ENCODE peak calls at places on chromosomes 3 and 15, in eight cellular contexts. One of them, this sample, is unnamed.

GRCh38 chr3:78665776-78666457 is 1101.9 kb downstream of the ROBO1 start:
- DNase-seq in MCF 10A: no peak
- DNase-seq in BE2C: no peak
- DNase-seq in fibroblast of the aortic adventitia: no peak
- DNase-seq in fibroblast of villous mesenchyme: no peak
- DNase-seq in fibroblast of pulmonary artery: no peak
- DNase-seq in neural progenitor cell: no peak
- DNase-seq in cardiac muscle cell: no peak
- DNase-seq in this sample: no peak

GRCh38 chr3:114104414-114104813 is 47.9 kb downstream of the QTRT2 start:
- DNase-seq in MCF 10A: no peak
- DNase-seq in BE2C: no peak
- DNase-seq in fibroblast of the aortic adventitia: no peak
- DNase-seq in fibroblast of villous mesenchyme: peak; percentile 29
- DNase-seq in fibroblast of pulmonary artery: no peak
- DNase-seq in neural progenitor cell: no peak
- DNase-seq in cardiac muscle cell: no peak
- DNase-seq in this sample: no peak

GRCh38 chr15:68552344-68552743 is 26.4 kb upstream of the CORO2B start:
- DNase-seq in MCF 10A: no peak
- DNase-seq in BE2C: no peak
- DNase-seq in fibroblast of the aortic adventitia: no peak
- DNase-seq in fibroblast of villous mesenchyme: no peak
- DNase-seq in fibroblast of pulmonary artery: no peak
- DNase-seq in neural progenitor cell: no peak
- DNase-seq in cardiac muscle cell: no peak
- DNase-seq in this sample: no peak

GRCh38 chr3:43638594-43639447 is 17.0 kb upstream of the ANO10 start:
- DNase-seq in MCF 10A: peak; percentile 67
- DNase-seq in BE2C: no peak
- DNase-seq in fibroblast of the aortic adventitia: peak; percentile 40
- DNase-seq in fibroblast of villous mesenchyme: no peak
- DNase-seq in fibroblast of pulmonary artery: no peak
- DNase-seq in neural progenitor cell: peak; percentile 6
- DNase-seq in cardiac muscle cell: peak; percentile 1
- DNase-seq in this sample: no peak

GRCh38 chr3:180617049-180617448 is 15.1 kb downstream of the TTC14 start:
- DNase-seq in MCF 10A: no peak
- DNase-seq in BE2C: no peak
- DNase-seq in fibroblast of the aortic adventitia: no peak
- DNase-seq in fibroblast of villous mesenchyme: no peak
- DNase-seq in fibroblast of pulmonary artery: peak; percentile 10
- DNase-seq in neural progenitor cell: no peak
- DNase-seq in cardiac muscle cell: no peak
- DNase-seq in this sample: no peak

GRCh38 chr3:99895706-99896441 is 78.2 kb downstream of the CMSS1 start:
- DNase-seq in MCF 10A: peak; percentile 78
- DNase-seq in BE2C: no peak
- DNase-seq in fibroblast of the aortic adventitia: peak; percentile 84
- DNase-seq in fibroblast of villous mesenchyme: peak; percentile 84
- DNase-seq in fibroblast of pulmonary artery: peak; percentile 81
- DNase-seq in neural progenitor cell: no peak
- DNase-seq in cardiac muscle cell: no peak
- DNase-seq in this sample: no peak

GRCh38 chr15:25862469-25863066 is 559 bp downstream of the ATP10A start:
- DNase-seq in MCF 10A: no peak
- DNase-seq in BE2C: no peak
- DNase-seq in fibroblast of the aortic adventitia: no peak
- DNase-seq in fibroblast of villous mesenchyme: no peak
- DNase-seq in fibroblast of pulmonary artery: peak; percentile 12
- DNase-seq in neural progenitor cell: peak; percentile 21
- DNase-seq in cardiac muscle cell: peak; percentile 24
- DNase-seq in this sample: no peak

GRCh38 chr3:105860649-105861048 is 8.2 kb downstream of the CBLB start:
- DNase-seq in MCF 10A: no peak
- DNase-seq in BE2C: no peak
- DNase-seq in fibroblast of the aortic adventitia: no peak
- DNase-seq in fibroblast of villous mesenchyme: peak; percentile 84
- DNase-seq in fibroblast of pulmonary artery: no peak
- DNase-seq in neural progenitor cell: no peak
- DNase-seq in cardiac muscle cell: no peak
- DNase-seq in this sample: no peak

GRCh38 chr3:10531031-10531430 is 25.6 kb upstream of the ATP2B2 start:
- DNase-seq in MCF 10A: no peak
- DNase-seq in BE2C: no peak
- DNase-seq in fibroblast of the aortic adventitia: no peak
- DNase-seq in fibroblast of villous mesenchyme: no peak
- DNase-seq in fibroblast of pulmonary artery: no peak
- DNase-seq in neural progenitor cell: no peak
- DNase-seq in cardiac muscle cell: no peak
- DNase-seq in this sample: no peak

GRCh38 chr3:149657458-149657795 is 398 bp downstream of the WWTR1 start:
- DNase-seq in MCF 10A: peak; percentile 78
- DNase-seq in BE2C: peak; percentile 9
- DNase-seq in fibroblast of the aortic adventitia: peak; percentile 70
- DNase-seq in fibroblast of villous mesenchyme: peak; percentile 81
- DNase-seq in fibroblast of pulmonary artery: peak; percentile 80
- DNase-seq in neural progenitor cell: peak; percentile 51
- DNase-seq in cardiac muscle cell: no peak
- DNase-seq in this sample: peak; percentile 84

GRCh38 chr15:75043509-75044257 is 20.3 kb downstream of the PPCDC start:
- DNase-seq in MCF 10A: peak; percentile 98
- DNase-seq in BE2C: peak; percentile 87
- DNase-seq in fibroblast of the aortic adventitia: peak; percentile 100
- DNase-seq in fibroblast of villous mesenchyme: peak; percentile 100
- DNase-seq in fibroblast of pulmonary artery: peak; percentile 100
- DNase-seq in neural progenitor cell: no peak
- DNase-seq in cardiac muscle cell: no peak
- DNase-seq in this sample: peak; percentile 99

GRCh38 chr3:115469649-115470048 is 153.7 kb upstream of the GAP43 start:
- DNase-seq in MCF 10A: no peak
- DNase-seq in BE2C: no peak
- DNase-seq in fibroblast of the aortic adventitia: no peak
- DNase-seq in fibroblast of villous mesenchyme: no peak
- DNase-seq in fibroblast of pulmonary artery: no peak
- DNase-seq in neural progenitor cell: no peak
- DNase-seq in cardiac muscle cell: no peak
- DNase-seq in this sample: no peak

GRCh38 chr15:73809728-73810501 is 56.8 kb upstream of the INSYN1 start:
- DNase-seq in MCF 10A: peak; percentile 34
- DNase-seq in BE2C: peak; percentile 26
- DNase-seq in fibroblast of the aortic adventitia: no peak
- DNase-seq in fibroblast of villous mesenchyme: no peak
- DNase-seq in fibroblast of pulmonary artery: no peak
- DNase-seq in neural progenitor cell: no peak
- DNase-seq in cardiac muscle cell: no peak
- DNase-seq in this sample: no peak

GRCh38 chr3:65128346-65128745 is 440.5 kb upstream of the ADAMTS9 start:
- DNase-seq in MCF 10A: peak; percentile 22
- DNase-seq in BE2C: no peak
- DNase-seq in fibroblast of the aortic adventitia: no peak
- DNase-seq in fibroblast of villous mesenchyme: peak; percentile 11
- DNase-seq in fibroblast of pulmonary artery: no peak
- DNase-seq in neural progenitor cell: no peak
- DNase-seq in cardiac muscle cell: no peak
- DNase-seq in this sample: no peak

GRCh38 chr15:55496716-55497115 is 11.3 kb downstream of the DNAAF4 start:
- DNase-seq in MCF 10A: no peak
- DNase-seq in BE2C: no peak
- DNase-seq in fibroblast of the aortic adventitia: no peak
- DNase-seq in fibroblast of villous mesenchyme: no peak
- DNase-seq in fibroblast of pulmonary artery: no peak
- DNase-seq in neural progenitor cell: no peak
- DNase-seq in cardiac muscle cell: no peak
- DNase-seq in this sample: no peak

GRCh38 chr15:98616397-98616796 is 31.9 kb upstream of the IGF1R start:
- DNase-seq in MCF 10A: no peak
- DNase-seq in BE2C: no peak
- DNase-seq in fibroblast of the aortic adventitia: no peak
- DNase-seq in fibroblast of villous mesenchyme: no peak
- DNase-seq in fibroblast of pulmonary artery: no peak
- DNase-seq in neural progenitor cell: no peak
- DNase-seq in cardiac muscle cell: no peak
- DNase-seq in this sample: no peak

GRCh38 chr15:68183886-68184285 is 21.2 kb downstream of the CALML4 start:
- DNase-seq in MCF 10A: peak; percentile 30
- DNase-seq in BE2C: no peak
- DNase-seq in fibroblast of the aortic adventitia: peak; percentile 44
- DNase-seq in fibroblast of villous mesenchyme: peak; percentile 53
- DNase-seq in fibroblast of pulmonary artery: peak; percentile 77
- DNase-seq in neural progenitor cell: no peak
- DNase-seq in cardiac muscle cell: no peak
- DNase-seq in this sample: no peak

DNA sequence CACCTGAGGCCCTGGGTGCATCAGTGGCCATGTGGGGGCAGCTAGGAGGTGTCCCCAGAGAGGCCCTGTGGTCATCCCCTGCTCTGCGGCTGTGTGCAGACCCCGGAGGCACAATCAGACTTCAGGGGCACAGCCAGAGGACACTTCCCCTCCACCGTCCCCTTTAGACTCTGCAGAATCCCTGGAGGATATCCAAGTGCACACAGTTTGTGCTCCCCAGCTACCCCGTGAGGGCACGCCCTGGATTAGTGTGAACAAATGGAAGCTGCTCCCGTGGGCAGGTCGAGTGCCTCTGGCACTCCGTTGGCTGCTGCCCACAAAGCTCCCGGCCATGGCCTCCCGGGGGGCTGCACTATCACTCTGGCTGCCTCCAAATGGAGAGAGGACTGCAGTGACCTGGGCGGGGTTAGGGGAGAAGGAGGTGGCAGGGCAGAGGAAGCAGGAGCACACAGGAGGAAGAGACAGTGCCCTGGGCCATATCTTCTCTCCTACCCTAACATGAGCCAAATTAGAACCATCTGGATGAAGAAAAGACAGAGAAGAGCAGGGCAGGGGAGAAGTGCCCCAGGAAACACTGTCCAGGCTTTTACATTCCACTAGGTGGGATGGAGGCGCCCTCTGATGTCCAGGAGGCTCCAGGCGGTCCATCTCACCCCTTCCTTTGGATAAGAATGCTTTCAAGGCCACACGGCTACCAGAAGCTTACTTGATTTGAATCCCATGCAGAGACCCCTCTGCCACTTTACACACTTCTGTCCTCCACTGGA is 29.5 kb upstream of the ACAD9 start:
- DNase-seq in MCF 10A: peak; percentile 21
- DNase-seq in BE2C: peak; percentile 67
- DNase-seq in fibroblast of the aortic adventitia: peak; percentile 35
- DNase-seq in fibroblast of villous mesenchyme: peak; percentile 32
- DNase-seq in fibroblast of pulmonary artery: peak; percentile 15
- DNase-seq in neural progenitor cell: peak; percentile 23
- DNase-seq in cardiac muscle cell: peak; percentile 71
- DNase-seq in this sample: no peak
- TF ChIP-seq CTCF in MCF 10A: peak; percentile 7
- TF ChIP-seq CTCF in BE2C: peak; percentile 47
- TF ChIP-seq CTCF in fibroblast of the aortic adventitia: peak; percentile 22
- TF ChIP-seq CTCF in fibroblast of villous mesenchyme: peak; percentile 24
- TF ChIP-seq CTCF in fibroblast of pulmonary artery: peak; percentile 8
- TF ChIP-seq CTCF in neural progenitor cell: peak; percentile 21
- TF ChIP-seq CTCF in cardiac muscle cell: peak; percentile 15
- TF ChIP-seq CTCF in this sample: no peak

GRCh38 chr15:90545095-90545494 is 15.4 kb downstream of the CRTC3 start:
- DNase-seq in MCF 10A: no peak
- DNase-seq in BE2C: no peak
- DNase-seq in fibroblast of the aortic adventitia: no peak
- DNase-seq in fibroblast of villous mesenchyme: no peak
- DNase-seq in fibroblast of pulmonary artery: no peak
- DNase-seq in neural progenitor cell: no peak
- DNase-seq in cardiac muscle cell: no peak
- DNase-seq in this sample: no peak
- TF ChIP-seq CTCF in MCF 10A: no peak
- TF ChIP-seq CTCF in BE2C: no peak
- TF ChIP-seq CTCF in fibroblast of the aortic adventitia: no peak
- TF ChIP-seq CTCF in fibroblast of villous mesenchyme: no peak
- TF ChIP-seq CTCF in fibroblast of pulmonary artery: no peak
- TF ChIP-seq CTCF in neural progenitor cell: no peak
- TF ChIP-seq CTCF in cardiac muscle cell: no peak
- TF ChIP-seq CTCF in this sample: no peak

GRCh38 chr3:186532641-186533072 is 11.5 kb downstream of the CRYGS start:
- DNase-seq in MCF 10A: no peak
- DNase-seq in BE2C: peak; percentile 86
- DNase-seq in fibroblast of the aortic adventitia: no peak
- DNase-seq in fibroblast of villous mesenchyme: no peak
- DNase-seq in fibroblast of pulmonary artery: no peak
- DNase-seq in neural progenitor cell: peak; percentile 93
- DNase-seq in cardiac muscle cell: no peak
- DNase-seq in this sample: no peak

GRCh38 chr3:186526256-186526606 is 17.9 kb downstream of the CRYGS start:
- DNase-seq in MCF 10A: no peak
- DNase-seq in BE2C: no peak
- DNase-seq in fibroblast of the aortic adventitia: no peak
- DNase-seq in fibroblast of villous mesenchyme: no peak
- DNase-seq in fibroblast of pulmonary artery: no peak
- DNase-seq in neural progenitor cell: no peak
- DNase-seq in cardiac muscle cell: no peak
- DNase-seq in this sample: no peak

GRCh38 chr3:186530415-186530814 is 13.8 kb downstream of the CRYGS start:
- DNase-seq in MCF 10A: no peak
- DNase-seq in BE2C: no peak
- DNase-seq in fibroblast of the aortic adventitia: no peak
- DNase-seq in fibroblast of villous mesenchyme: no peak
- DNase-seq in fibroblast of pulmonary artery: no peak
- DNase-seq in neural progenitor cell: no peak
- DNase-seq in cardiac muscle cell: no peak
- DNase-seq in this sample: no peak

GRCh38 chr3:186525369-186526255 is 18.6 kb downstream of the CRYGS start:
- DNase-seq in MCF 10A: no peak
- DNase-seq in BE2C: no peak
- DNase-seq in fibroblast of the aortic adventitia: no peak
- DNase-seq in fibroblast of villous mesenchyme: no peak
- DNase-seq in fibroblast of pulmonary artery: no peak
- DNase-seq in neural progenitor cell: no peak
- DNase-seq in cardiac muscle cell: no peak
- DNase-seq in this sample: no peak

GRCh38 chr3:186529204-186529999 is 14.8 kb downstream of the CRYGS start:
- DNase-seq in MCF 10A: no peak
- DNase-seq in BE2C: no peak
- DNase-seq in fibroblast of the aortic adventitia: no peak
- DNase-seq in fibroblast of villous mesenchyme: no peak
- DNase-seq in fibroblast of pulmonary artery: no peak
- DNase-seq in neural progenitor cell: peak; percentile 42
- DNase-seq in cardiac muscle cell: no peak
- DNase-seq in this sample: no peak
- TF ChIP-seq CTCF in MCF 10A: peak; percentile 6
- TF ChIP-seq CTCF in BE2C: peak; percentile 43
- TF ChIP-seq CTCF in fibroblast of the aortic adventitia: no peak
- TF ChIP-seq CTCF in fibroblast of villous mesenchyme: no peak
- TF ChIP-seq CTCF in fibroblast of pulmonary artery: no peak
- TF ChIP-seq CTCF in neural progenitor cell: peak; percentile 16
- TF ChIP-seq CTCF in cardiac muscle cell: no peak
- TF ChIP-seq CTCF in this sample: no peak

DNA sequence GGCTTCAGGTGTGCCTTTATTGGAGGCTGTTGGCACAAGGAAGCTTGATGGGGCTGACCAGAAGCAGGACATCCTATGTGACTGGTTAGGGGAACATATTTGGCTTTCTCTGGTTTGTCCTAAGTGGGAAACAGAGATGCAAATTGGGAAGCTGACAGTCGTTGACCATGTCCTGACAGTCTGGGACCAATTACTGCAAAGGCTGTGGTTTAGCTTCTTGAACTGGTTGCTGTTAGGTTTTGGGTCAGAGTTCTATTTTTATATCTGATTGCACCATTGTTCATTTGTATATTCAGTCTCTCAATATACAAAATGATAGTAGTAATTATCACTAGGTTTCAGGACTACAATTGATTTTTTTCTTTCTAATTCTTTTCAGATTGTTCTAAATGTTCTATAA is 36.8 kb downstream of the SNTN start:
- DNase-seq in MCF 10A: no peak
- DNase-seq in BE2C: no peak
- DNase-seq in fibroblast of the aortic adventitia: no peak
- DNase-seq in fibroblast of villous mesenchyme: no peak
- DNase-seq in fibroblast of pulmonary artery: no peak
- DNase-seq in neural progenitor cell: no peak
- DNase-seq in cardiac muscle cell: no peak
- DNase-seq in this sample: no peak
- TF ChIP-seq CTCF in MCF 10A: no peak
- TF ChIP-seq CTCF in BE2C: no peak
- TF ChIP-seq CTCF in fibroblast of the aortic adventitia: no peak
- TF ChIP-seq CTCF in fibroblast of villous mesenchyme: no peak
- TF ChIP-seq CTCF in fibroblast of pulmonary artery: no peak
- TF ChIP-seq CTCF in neural progenitor cell: no peak
- TF ChIP-seq CTCF in cardiac muscle cell: no peak
- TF ChIP-seq CTCF in this sample: no peak

This sample was measured in tibial artery.